ENCODE peak calls at places on chromosomes 5 and 9, in five cellular contexts. One of them, this sample, is unnamed. For H3K4me1, the result is how much of the 10 kb centered on the place peaks cover.

GRCh38 chr9:91727316-91727861 is 222.6 kb downstream of the ROR2 start:
- DNase-seq in K562: peak
- DNase-seq in SK-N-SH: peak
- DNase-seq in GM12878: no peak
- DNase-seq in HepG2: peak
- DNase-seq in this sample: peak

GRCh38 chr9:137411260-137411659 is 11.7 kb downstream of the EXD3 start:
- DNase-seq in SK-N-SH: no peak
- DNase-seq in GM12878: no peak
- DNase-seq in K562: no peak
- DNase-seq in HepG2: no peak
- DNase-seq in this sample: no peak

GRCh38 chr9:77021289-77021927 is 2.0 kb downstream of the FOXB2 start:
- DNase-seq in GM12878: no peak
- DNase-seq in SK-N-SH: peak
- DNase-seq in K562: no peak
- DNase-seq in HepG2: no peak
- DNase-seq in this sample: no peak

GRCh38 chr5:179212870-179213269 is 132.4 kb downstream of the ADAMTS2 start:
- DNase-seq in GM12878: no peak
- DNase-seq in HepG2: no peak
- DNase-seq in SK-N-SH: peak
- DNase-seq in K562: no peak
- DNase-seq in this sample: no peak

GRCh38 chr5:172412724-172413260 is 41.5 kb downstream of the SH3PXD2B start:
- DNase-seq in GM12878: peak
- DNase-seq in K562: no peak
- DNase-seq in SK-N-SH: peak
- DNase-seq in HepG2: no peak
- DNase-seq in this sample: no peak

GRCh38 chr5:154508114-154508513 is 30.1 kb upstream of the HAND1 start:
- DNase-seq in HepG2: no peak
- DNase-seq in GM12878: no peak
- DNase-seq in SK-N-SH: no peak
- DNase-seq in K562: no peak
- DNase-seq in this sample: no peak

GRCh38 chr5:173512637-173513435 is 103.6 kb downstream of the BOD1 start:
- DNase-seq in SK-N-SH: no peak
- DNase-seq in K562: no peak
- DNase-seq in GM12878: peak
- DNase-seq in HepG2: no peak
- DNase-seq in this sample: no peak

GRCh38 chr9:114266969-114267368 is 55.9 kb upstream of the ORM1 start:
- DNase-seq in SK-N-SH: no peak
- DNase-seq in K562: no peak
- DNase-seq in GM12878: no peak
- DNase-seq in HepG2: no peak
- DNase-seq in this sample: no peak

GRCh38 chr5:111245654-111246053 is 21.5 kb downstream of the CAMK4 start:
- DNase-seq in SK-N-SH: no peak
- DNase-seq in K562: no peak
- DNase-seq in GM12878: no peak
- DNase-seq in HepG2: no peak
- DNase-seq in this sample: no peak

GRCh38 chr5:434443-435146 is 8.4 kb upstream of the EXOC3 start:
- DNase-seq in GM12878: no peak
- DNase-seq in HepG2: no peak
- DNase-seq in SK-N-SH: no peak
- DNase-seq in K562: no peak
- DNase-seq in this sample: no peak

DNA sequence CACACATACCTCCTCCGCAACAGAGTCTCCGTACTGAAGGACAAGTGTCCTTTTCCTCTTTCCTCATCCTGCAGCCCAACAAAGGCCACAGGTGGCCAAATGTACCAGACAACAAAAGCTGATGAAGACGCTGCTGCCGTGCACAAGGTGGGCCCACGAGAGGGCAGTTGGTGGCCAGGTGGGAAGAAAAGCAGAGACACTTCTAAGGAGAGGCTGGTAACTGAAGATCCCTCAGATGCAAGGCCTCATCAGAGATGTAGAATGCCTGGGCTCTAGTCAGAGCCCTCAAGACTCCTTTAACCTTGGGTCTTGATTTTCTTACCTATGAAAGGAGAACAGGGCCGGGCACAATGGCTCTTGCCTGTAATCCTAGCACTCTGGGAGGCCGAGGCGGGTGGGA is 75.7 kb downstream of the NRG2 start:
- DNase-seq in GM12878: no peak
- DNase-seq in SK-N-SH: no peak
- DNase-seq in HepG2: no peak
- DNase-seq in K562: no peak
- DNase-seq in this sample: no peak
- TF ChIP-seq ZBTB33 in GM12878: no peak
- TF ChIP-seq ZBTB33 in SK-N-SH: no peak
- TF ChIP-seq ZBTB33 in HepG2: no peak
- TF ChIP-seq ZBTB33 in K562: no peak
- TF ChIP-seq ZBTB33 in this sample: no peak

DNA sequence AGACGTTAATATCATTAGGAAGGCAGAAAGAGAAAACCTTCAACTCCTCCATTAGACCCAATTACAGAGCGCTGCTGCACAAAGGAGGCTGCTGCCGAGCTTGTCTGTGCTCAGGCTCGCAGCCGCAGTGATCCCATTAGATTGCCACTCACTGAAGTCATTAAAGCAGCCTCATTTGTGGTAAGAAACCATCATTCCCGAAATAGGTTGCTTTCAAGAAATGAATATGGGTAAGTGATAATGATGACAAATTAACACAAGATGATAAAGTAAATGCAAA is 137.2 kb downstream of the CAVIN4 start:
- DNase-seq in K562: no peak
- DNase-seq in GM12878: no peak
- DNase-seq in HepG2: no peak
- DNase-seq in SK-N-SH: no peak
- DNase-seq in this sample: no peak
- TF ChIP-seq CTCF in K562: no peak
- TF ChIP-seq CTCF in GM12878: no peak
- TF ChIP-seq CTCF in HepG2: no peak
- TF ChIP-seq CTCF in SK-N-SH: no peak
- TF ChIP-seq CTCF in this sample: no peak

GRCh38 chr9:38166501-38166900 is 97.5 kb upstream of the SHB start:
- DNase-seq in K562: no peak
- DNase-seq in GM12878: no peak
- DNase-seq in HepG2: no peak
- DNase-seq in SK-N-SH: no peak
- DNase-seq in this sample: no peak
- H3K4me1 ChIP-seq in K562: under half
- H3K4me1 ChIP-seq in GM12878: under half
- H3K4me1 ChIP-seq in HepG2: under half
- H3K4me1 ChIP-seq in SK-N-SH: under half
- H3K4me1 ChIP-seq in this sample: under half

DNA sequence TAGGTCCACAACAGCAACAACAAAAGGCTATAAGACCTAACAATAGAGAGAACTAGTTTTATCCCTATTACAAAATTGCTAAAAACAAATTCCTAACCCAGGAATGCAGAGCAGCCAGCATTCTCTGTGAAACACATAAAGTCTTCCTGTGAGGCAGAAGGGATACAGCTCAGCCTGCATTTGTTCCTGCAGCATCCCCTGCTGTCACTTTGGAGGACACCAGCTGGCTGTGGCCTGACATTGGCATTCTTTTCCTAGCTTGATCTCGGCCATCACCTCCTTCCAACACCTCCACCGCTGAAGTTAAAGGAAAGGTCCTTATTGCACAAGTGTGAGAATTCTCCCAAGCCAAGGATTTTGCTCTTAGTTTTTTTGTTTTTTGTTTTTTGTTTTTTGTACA is 186.1 kb downstream of the SNCAIP start:
- DNase-seq in SK-N-SH: peak
- DNase-seq in K562: no peak
- DNase-seq in GM12878: no peak
- DNase-seq in HepG2: no peak
- DNase-seq in this sample: no peak
- TF ChIP-seq ZBTB33 in SK-N-SH: no peak
- TF ChIP-seq ZBTB33 in K562: no peak
- TF ChIP-seq ZBTB33 in GM12878: no peak
- TF ChIP-seq ZBTB33 in HepG2: no peak
- TF ChIP-seq ZBTB33 in this sample: no peak

GRCh38 chr5:58188287-58188651 is 271.6 kb downstream of the PLK2 start:
- DNase-seq in K562: no peak
- DNase-seq in GM12878: no peak
- DNase-seq in SK-N-SH: no peak
- DNase-seq in HepG2: peak
- DNase-seq in this sample: peak
- TF ChIP-seq CTCF in K562: no peak
- TF ChIP-seq CTCF in GM12878: no peak
- TF ChIP-seq CTCF in SK-N-SH: peak
- TF ChIP-seq CTCF in HepG2: no peak
- TF ChIP-seq CTCF in this sample: no peak

GRCh38 chr5:104643320-104643719 is 1080.7 kb upstream of the NUDT12 start:
- DNase-seq in GM12878: no peak
- DNase-seq in SK-N-SH: no peak
- DNase-seq in HepG2: no peak
- DNase-seq in K562: no peak
- DNase-seq in this sample: no peak
- H3K4me1 ChIP-seq in GM12878: under half
- H3K4me1 ChIP-seq in SK-N-SH: under half
- H3K4me1 ChIP-seq in HepG2: under half
- H3K4me1 ChIP-seq in K562: under half
- H3K4me1 ChIP-seq in this sample: under half

GRCh38 chr9:94210616-94211603 is 48.2 kb upstream of the ZNF169 start:
- DNase-seq in HepG2: no peak
- DNase-seq in K562: no peak
- DNase-seq in SK-N-SH: peak
- DNase-seq in GM12878: no peak
- DNase-seq in this sample: no peak
- TF ChIP-seq ZBTB33 in HepG2: no peak
- TF ChIP-seq ZBTB33 in K562: no peak
- TF ChIP-seq ZBTB33 in SK-N-SH: no peak
- TF ChIP-seq ZBTB33 in GM12878: no peak
- TF ChIP-seq ZBTB33 in this sample: no peak

This sample was measured in HCT116.